ENCODE peak calls at places on chromosomes 7 and 10, in seven cellular contexts. One of them, this sample, is unnamed.

GRCh38 chr7:129577881-129578462 is 33.5 kb upstream of the NRF1 start:
- DNase-seq in OCI-LY7: no peak
- DNase-seq in neural progenitor cell: no peak
- DNase-seq in retinal pigment epithelial cell: no peak
- DNase-seq in IMR-90: no peak
- DNase-seq in brain microvascular endothelial cell: no peak
- DNase-seq in stomach: no peak
- DNase-seq in this sample: no peak

GRCh38 chr7:155283565-155284194 is 14.0 kb upstream of the INSIG1 start:
- DNase-seq in neural progenitor cell: no peak
- DNase-seq in brain microvascular endothelial cell: no peak
- DNase-seq in IMR-90: no peak
- DNase-seq in retinal pigment epithelial cell: no peak
- DNase-seq in OCI-LY7: no peak
- DNase-seq in stomach: no peak
- DNase-seq in this sample: peak; percentile 51

GRCh38 chr10:69348824-69349541 is 67.7 kb downstream of the TACR2 start:
- DNase-seq in stomach: no peak
- DNase-seq in IMR-90: peak; percentile 94
- DNase-seq in brain microvascular endothelial cell: peak; percentile 65
- DNase-seq in retinal pigment epithelial cell: peak; percentile 85
- DNase-seq in OCI-LY7: peak; percentile 61
- DNase-seq in neural progenitor cell: no peak
- DNase-seq in this sample: no peak

GRCh38 chr7:113015038-113015645 is 71.5 kb downstream of the GPR85 start:
- DNase-seq in OCI-LY7: peak; percentile 6
- DNase-seq in neural progenitor cell: no peak
- DNase-seq in IMR-90: peak; percentile 60
- DNase-seq in brain microvascular endothelial cell: peak; percentile 29
- DNase-seq in retinal pigment epithelial cell: peak; percentile 10
- DNase-seq in stomach: no peak
- DNase-seq in this sample: no peak

GRCh38 chr10:104337985-104338735 is at the start of gene ITPRIP:
- DNase-seq in retinal pigment epithelial cell: no peak
- DNase-seq in neural progenitor cell: peak; percentile 86
- DNase-seq in brain microvascular endothelial cell: peak; percentile 79
- DNase-seq in OCI-LY7: peak; percentile 87
- DNase-seq in stomach: peak; percentile 77
- DNase-seq in IMR-90: peak; percentile 87
- DNase-seq in this sample: peak; percentile 81

GRCh38 chr10:89213191-89213808 is 6.2 kb upstream of the CH25H start:
- DNase-seq in IMR-90: peak; percentile 63
- DNase-seq in OCI-LY7: peak; percentile 46
- DNase-seq in stomach: no peak
- DNase-seq in neural progenitor cell: peak; percentile 54
- DNase-seq in brain microvascular endothelial cell: no peak
- DNase-seq in retinal pigment epithelial cell: no peak
- DNase-seq in this sample: peak; percentile 52

GRCh38 chr7:137940656-137941518 is 61.0 kb downstream of the CREB3L2 start:
- DNase-seq in brain microvascular endothelial cell: peak; percentile 86
- DNase-seq in OCI-LY7: no peak
- DNase-seq in retinal pigment epithelial cell: peak; percentile 99
- DNase-seq in neural progenitor cell: no peak
- DNase-seq in stomach: peak; percentile 54
- DNase-seq in IMR-90: peak; percentile 80
- DNase-seq in this sample: no peak

GRCh38 chr10:10396601-10397000 is 621.1 kb upstream of the CELF2 start:
- DNase-seq in stomach: no peak
- DNase-seq in OCI-LY7: no peak
- DNase-seq in brain microvascular endothelial cell: no peak
- DNase-seq in IMR-90: peak; percentile 65
- DNase-seq in retinal pigment epithelial cell: no peak
- DNase-seq in neural progenitor cell: no peak
- DNase-seq in this sample: no peak

GRCh38 chr10:30878920-30879319 is 152.7 kb downstream of the ZNF438 start:
- DNase-seq in brain microvascular endothelial cell: no peak
- DNase-seq in neural progenitor cell: no peak
- DNase-seq in stomach: no peak
- DNase-seq in OCI-LY7: no peak
- DNase-seq in retinal pigment epithelial cell: no peak
- DNase-seq in IMR-90: no peak
- DNase-seq in this sample: no peak

GRCh38 chr10:11578802-11579255 is 32.6 kb downstream of the USP6NL start:
- DNase-seq in IMR-90: no peak
- DNase-seq in stomach: no peak
- DNase-seq in OCI-LY7: no peak
- DNase-seq in neural progenitor cell: no peak
- DNase-seq in brain microvascular endothelial cell: no peak
- DNase-seq in retinal pigment epithelial cell: no peak
- DNase-seq in this sample: peak; percentile 24

DNA sequence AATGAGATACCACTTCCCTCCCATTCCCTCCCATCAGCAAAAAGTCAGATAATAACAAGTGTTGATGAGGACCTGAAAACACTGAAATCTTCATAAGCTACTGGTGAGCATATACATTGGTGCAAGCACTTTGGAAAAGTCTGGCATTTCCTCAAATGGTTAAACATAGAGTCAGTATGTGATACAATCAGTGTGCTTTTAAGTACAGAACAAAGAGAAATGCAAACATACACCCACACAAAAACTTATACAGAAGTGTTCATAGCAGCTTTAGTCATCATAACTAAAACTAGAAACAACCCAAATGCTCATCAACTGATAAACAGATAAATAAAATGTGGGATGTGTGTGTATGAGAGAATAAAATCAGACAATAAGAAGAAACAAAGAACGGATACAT is 261.9 kb downstream of the ELMO1 start:
- DNase-seq in OCI-LY7: no peak
- DNase-seq in IMR-90: no peak
- DNase-seq in stomach: no peak
- DNase-seq in retinal pigment epithelial cell: no peak
- DNase-seq in brain microvascular endothelial cell: no peak
- DNase-seq in neural progenitor cell: no peak
- DNase-seq in this sample: no peak
- TF ChIP-seq CTCF in OCI-LY7: no peak
- TF ChIP-seq CTCF in IMR-90: no peak
- TF ChIP-seq CTCF in stomach: no peak
- TF ChIP-seq CTCF in retinal pigment epithelial cell: no peak
- TF ChIP-seq CTCF in brain microvascular endothelial cell: no peak
- TF ChIP-seq CTCF in neural progenitor cell: no peak
- TF ChIP-seq CTCF in this sample: no peak

GRCh38 chr7:45069444-45070253 is 19.1 kb downstream of the NACAD start:
- DNase-seq in IMR-90: no peak
- DNase-seq in neural progenitor cell: no peak
- DNase-seq in brain microvascular endothelial cell: no peak
- DNase-seq in stomach: no peak
- DNase-seq in OCI-LY7: no peak
- DNase-seq in retinal pigment epithelial cell: no peak
- DNase-seq in this sample: no peak
- TF ChIP-seq CTCF in IMR-90: no peak
- TF ChIP-seq CTCF in neural progenitor cell: no peak
- TF ChIP-seq CTCF in brain microvascular endothelial cell: peak; percentile 14
- TF ChIP-seq CTCF in stomach: no peak
- TF ChIP-seq CTCF in OCI-LY7: peak; percentile 15
- TF ChIP-seq CTCF in retinal pigment epithelial cell: no peak
- TF ChIP-seq CTCF in this sample: no peak

DNA sequence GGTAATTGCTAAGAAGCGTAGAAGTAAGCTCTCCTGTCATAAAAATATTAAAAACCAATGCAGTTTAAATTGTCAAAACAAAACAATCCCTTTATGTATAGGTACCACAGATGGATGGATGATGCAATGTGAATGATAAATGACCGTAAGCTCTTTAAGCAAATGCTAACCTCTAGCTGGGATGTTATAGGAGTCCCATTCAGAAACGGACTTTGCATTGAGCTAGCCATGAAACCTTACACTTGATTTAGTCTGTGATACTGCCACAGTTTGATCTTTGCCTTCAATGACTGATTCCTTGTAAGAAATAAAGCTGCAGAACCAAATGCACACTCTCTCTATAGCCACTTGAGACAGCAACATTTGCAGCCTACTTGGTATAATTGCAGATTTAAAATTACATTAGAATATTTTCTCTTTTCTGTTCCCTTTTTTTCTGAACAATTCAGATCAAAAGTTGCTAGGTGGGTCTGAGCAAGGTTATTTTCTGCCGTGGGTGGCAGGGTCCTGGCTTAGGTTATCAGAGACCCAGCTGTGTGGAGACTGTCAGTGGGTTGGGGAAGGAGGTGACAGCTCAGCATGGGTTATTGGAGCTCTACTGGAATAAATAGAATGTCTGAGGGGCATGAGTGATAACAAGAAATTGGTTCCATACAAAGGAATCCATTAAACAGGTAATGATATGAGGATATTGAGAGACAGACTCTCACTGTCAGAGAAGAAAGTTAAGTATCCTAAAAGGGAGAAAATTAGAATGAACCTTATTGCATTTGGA is 258.8 kb upstream of the CDC14C start:
- DNase-seq in IMR-90: no peak
- DNase-seq in neural progenitor cell: no peak
- DNase-seq in OCI-LY7: no peak
- DNase-seq in retinal pigment epithelial cell: no peak
- DNase-seq in brain microvascular endothelial cell: no peak
- DNase-seq in stomach: no peak
- DNase-seq in this sample: no peak
- TF ChIP-seq CTCF in IMR-90: no peak
- TF ChIP-seq CTCF in neural progenitor cell: no peak
- TF ChIP-seq CTCF in OCI-LY7: no peak
- TF ChIP-seq CTCF in retinal pigment epithelial cell: no peak
- TF ChIP-seq CTCF in brain microvascular endothelial cell: no peak
- TF ChIP-seq CTCF in stomach: no peak
- TF ChIP-seq CTCF in this sample: no peak

GRCh38 chr10:90788987-90789386 is 68.9 kb downstream of the HTR7 start:
- DNase-seq in IMR-90: no peak
- DNase-seq in stomach: no peak
- DNase-seq in neural progenitor cell: no peak
- DNase-seq in OCI-LY7: peak; percentile 2
- DNase-seq in retinal pigment epithelial cell: no peak
- DNase-seq in brain microvascular endothelial cell: no peak
- DNase-seq in this sample: no peak

GRCh38 chr10:90785782-90786181 is 72.1 kb downstream of the HTR7 start:
- DNase-seq in OCI-LY7: no peak
- DNase-seq in IMR-90: no peak
- DNase-seq in retinal pigment epithelial cell: no peak
- DNase-seq in stomach: no peak
- DNase-seq in neural progenitor cell: no peak
- DNase-seq in brain microvascular endothelial cell: no peak
- DNase-seq in this sample: no peak

GRCh38 chr10:90787376-90787775 is 70.5 kb downstream of the HTR7 start:
- DNase-seq in retinal pigment epithelial cell: no peak
- DNase-seq in brain microvascular endothelial cell: no peak
- DNase-seq in OCI-LY7: no peak
- DNase-seq in neural progenitor cell: no peak
- DNase-seq in stomach: no peak
- DNase-seq in IMR-90: no peak
- DNase-seq in this sample: no peak

GRCh38 chr10:90787906-90788491 is 69.8 kb downstream of the HTR7 start:
- DNase-seq in brain microvascular endothelial cell: peak; percentile 37
- DNase-seq in stomach: no peak
- DNase-seq in retinal pigment epithelial cell: peak; percentile 10
- DNase-seq in neural progenitor cell: peak; percentile 54
- DNase-seq in OCI-LY7: peak; percentile 35
- DNase-seq in IMR-90: peak; percentile 30
- DNase-seq in this sample: peak; percentile 23
- TF ChIP-seq CTCF in brain microvascular endothelial cell: peak; percentile 96
- TF ChIP-seq CTCF in stomach: peak; percentile 13
- TF ChIP-seq CTCF in retinal pigment epithelial cell: peak; percentile 96
- TF ChIP-seq CTCF in neural progenitor cell: peak; percentile 85
- TF ChIP-seq CTCF in OCI-LY7: peak; percentile 85
- TF ChIP-seq CTCF in IMR-90: peak; percentile 71
- TF ChIP-seq CTCF in this sample: peak; percentile 72

GRCh38 chr7:118771672-118772071 is 547.2 kb downstream of the ANKRD7 start:
- DNase-seq in stomach: no peak
- DNase-seq in IMR-90: no peak
- DNase-seq in neural progenitor cell: no peak
- DNase-seq in OCI-LY7: no peak
- DNase-seq in retinal pigment epithelial cell: no peak
- DNase-seq in brain microvascular endothelial cell: no peak
- DNase-seq in this sample: no peak
- TF ChIP-seq CTCF in stomach: no peak
- TF ChIP-seq CTCF in IMR-90: no peak
- TF ChIP-seq CTCF in neural progenitor cell: no peak
- TF ChIP-seq CTCF in OCI-LY7: no peak
- TF ChIP-seq CTCF in retinal pigment epithelial cell: no peak
- TF ChIP-seq CTCF in brain microvascular endothelial cell: no peak
- TF ChIP-seq CTCF in this sample: no peak

GRCh38 chr10:71952745-71953144 is 11.4 kb upstream of the CHST3 start:
- DNase-seq in IMR-90: no peak
- DNase-seq in brain microvascular endothelial cell: no peak
- DNase-seq in retinal pigment epithelial cell: no peak
- DNase-seq in OCI-LY7: no peak
- DNase-seq in neural progenitor cell: no peak
- DNase-seq in stomach: no peak
- DNase-seq in this sample: no peak

GRCh38 chr10:71961831-71962230 is 2.4 kb upstream of the CHST3 start:
- DNase-seq in IMR-90: no peak
- DNase-seq in OCI-LY7: no peak
- DNase-seq in brain microvascular endothelial cell: no peak
- DNase-seq in retinal pigment epithelial cell: no peak
- DNase-seq in neural progenitor cell: no peak
- DNase-seq in stomach: no peak
- DNase-seq in this sample: no peak

GRCh38 chr10:71959526-71959925 is 4.7 kb upstream of the CHST3 start:
- DNase-seq in brain microvascular endothelial cell: no peak
- DNase-seq in OCI-LY7: no peak
- DNase-seq in stomach: no peak
- DNase-seq in neural progenitor cell: no peak
- DNase-seq in IMR-90: no peak
- DNase-seq in retinal pigment epithelial cell: no peak
- DNase-seq in this sample: no peak

GRCh38 chr10:71962915-71963314 is 1.3 kb upstream of the CHST3 start:
- DNase-seq in IMR-90: no peak
- DNase-seq in OCI-LY7: no peak
- DNase-seq in stomach: no peak
- DNase-seq in retinal pigment epithelial cell: no peak
- DNase-seq in neural progenitor cell: no peak
- DNase-seq in brain microvascular endothelial cell: no peak
- DNase-seq in this sample: no peak

GRCh38 chr10:71957546-71958275 is 6.5 kb upstream of the CHST3 start:
- DNase-seq in OCI-LY7: no peak
- DNase-seq in brain microvascular endothelial cell: no peak
- DNase-seq in retinal pigment epithelial cell: no peak
- DNase-seq in stomach: no peak
- DNase-seq in IMR-90: no peak
- DNase-seq in neural progenitor cell: no peak
- DNase-seq in this sample: no peak
- TF ChIP-seq CTCF in OCI-LY7: peak; percentile 32
- TF ChIP-seq CTCF in brain microvascular endothelial cell: peak; percentile 5
- TF ChIP-seq CTCF in retinal pigment epithelial cell: peak; percentile 27
- TF ChIP-seq CTCF in stomach: no peak
- TF ChIP-seq CTCF in IMR-90: peak; percentile 28
- TF ChIP-seq CTCF in neural progenitor cell: peak; percentile 26
- TF ChIP-seq CTCF in this sample: no peak